ENCODE peak calls at places on chromosomes 16 and 17, in nine cellular contexts. X is tibial nerve, G is A549, R is lower leg skin, L is NB4, H is Peyer's patch, S is prostate gland, J is erythroblast, U is GM12891. B is an unnamed sample.

GRCh38 chr17:64698725-64699124 is 36.6 kb upstream of the SMURF2 start:
- DNase-seq in X (no peak), G (no peak), R (no peak), L (no peak), H (no peak), S (no peak), J (no peak), U (no peak), B (no peak)

GRCh38 chr17:33021731-33022408 is 30.2 kb downstream of the SPACA3 start:
- DNase-seq in X (no peak), G (no peak), R (no peak), L (no peak), H (no peak), S (no peak), J (no peak), U (no peak), B (no peak)

GRCh38 chr16:69938981-69939820 is 11.9 kb upstream of the CLEC18A start:
- DNase-seq in X (no peak), G (no peak), R (no peak), L (no peak), H (no peak), S (no peak), J (no peak), U (no peak), B (no peak)

GRCh38 chr17:38766341-38766740 is 13.8 kb downstream of the PSMB3 start:
- DNase-seq in X (no peak), G (no peak), R (no peak), L (no peak), H (no peak), S (no peak), J (no peak), U (no peak), B (no peak)

GRCh38 chr16:3520861-3521260 is 20.1 kb downstream of the CLUAP1 start:
- DNase-seq in X (no peak), G (no peak), R (peak), L (no peak), H (no peak), S (no peak), J (no peak), U (no peak), B (no peak)

GRCh38 chr17:4304417-4305027 is 40.7 kb upstream of the ANKFY1 start:
- DNase-seq in X (peak), G (peak), R (no peak), L (peak), H (no peak), S (peak), J (peak), U (no peak), B (peak)

GRCh38 chr16:9123871-9124270 is 32.4 kb downstream of the HAPSTR1 start:
- DNase-seq in X (no peak), G (peak), R (peak), L (peak), H (peak), S (peak), J (no peak), U (no peak), B (peak)

GRCh38 chr17:30506423-30506822 is 29.2 kb downstream of the GOSR1 start:
- DNase-seq in X (no peak), G (no peak), R (no peak), L (no peak), H (no peak), S (no peak), J (no peak), U (no peak), B (no peak)

GRCh38 chr17:30241051-30241450 is 5.6 kb upstream of the SLC6A4 start:
- DNase-seq in X (no peak), G (no peak), R (peak), L (no peak), H (no peak), S (no peak), J (no peak), U (no peak), B (no peak)

GRCh38 chr17:62732125-62732524 is 76.0 kb downstream of the MARCHF10 start:
- DNase-seq in X (no peak), G (no peak), R (no peak), L (no peak), H (no peak), S (no peak), J (no peak), U (no peak), B (no peak)

GRCh38 chr17:45429338-45430005 is 3.2 kb downstream of the ARHGAP27 start:
- DNase-seq in X (no peak), G (no peak), R (no peak), L (no peak), H (peak), S (no peak), J (no peak), U (no peak), B (no peak)

GRCh38 chr16:54061454-54061853 is 225.1 kb downstream of the IRX3 start:
- DNase-seq in X (no peak), G (no peak), R (no peak), L (no peak), H (no peak), S (no peak), J (no peak), U (no peak), B (no peak)

GRCh38 chr17:27762527-27763305 is 37.6 kb downstream of the NOS2 start:
- DNase-seq in X (no peak), G (no peak), R (peak), L (peak), H (no peak), S (no peak), J (peak), U (no peak), B (no peak)

GRCh38 chr17:82396601-82397435 is 21.3 kb upstream of the HEXD start:
- DNase-seq in X (peak), G (no peak), R (no peak), L (peak), H (no peak), S (no peak), J (no peak), U (no peak), B (no peak)

GRCh38 chr17:53142890-53143289 is 679.8 kb upstream of the KIF2B start:
- DNase-seq in X (no peak), G (no peak), R (no peak), L (peak), H (no peak), S (no peak), J (no peak), U (no peak), B (no peak)

GRCh38 chr17:21177401-21177800 is 36.6 kb downstream of the TMEM11 start:
- DNase-seq in X (no peak), G (no peak), R (peak), L (no peak), H (no peak), S (no peak), J (no peak), U (no peak), B (no peak)

GRCh38 chr17:73532441-73532901 is 111.8 kb downstream of the SDK2 start:
- DNase-seq in X (no peak), G (no peak), R (no peak), L (no peak), H (no peak), S (no peak), J (no peak), U (no peak), B (no peak)

GRCh38 chr17:39000021-39000601 is 32.9 kb upstream of the FBXO47 start:
- DNase-seq in X (no peak), G (no peak), R (no peak), L (no peak), H (no peak), S (no peak), J (no peak), U (no peak), B (no peak)

GRCh38 chr17:14214271-14214670 is 22.4 kb downstream of the CDRT15 start:
- DNase-seq in X (no peak), G (no peak), R (no peak), L (peak), H (no peak), S (no peak), J (no peak), U (no peak), B (no peak)

GRCh38 chr16:28543072-28543471 is 4.3 kb upstream of the NUPR1 start:
- DNase-seq in X (peak), G (no peak), R (no peak), L (peak), H (peak), S (peak), J (no peak), U (peak), B (peak)

GRCh38 chr17:74245145-74245817 is 28.8 kb upstream of the DNAI2 start:
- DNase-seq in X (no peak), G (no peak), R (no peak), L (no peak), H (no peak), S (no peak), J (no peak), U (no peak), B (no peak)

GRCh38 chr16:6341993-6342392 is 990.7 kb upstream of the RBFOX1 start:
- DNase-seq in X (no peak), G (no peak), R (no peak), L (no peak), H (no peak), S (no peak), J (no peak), U (no peak), B (no peak)

DNA sequence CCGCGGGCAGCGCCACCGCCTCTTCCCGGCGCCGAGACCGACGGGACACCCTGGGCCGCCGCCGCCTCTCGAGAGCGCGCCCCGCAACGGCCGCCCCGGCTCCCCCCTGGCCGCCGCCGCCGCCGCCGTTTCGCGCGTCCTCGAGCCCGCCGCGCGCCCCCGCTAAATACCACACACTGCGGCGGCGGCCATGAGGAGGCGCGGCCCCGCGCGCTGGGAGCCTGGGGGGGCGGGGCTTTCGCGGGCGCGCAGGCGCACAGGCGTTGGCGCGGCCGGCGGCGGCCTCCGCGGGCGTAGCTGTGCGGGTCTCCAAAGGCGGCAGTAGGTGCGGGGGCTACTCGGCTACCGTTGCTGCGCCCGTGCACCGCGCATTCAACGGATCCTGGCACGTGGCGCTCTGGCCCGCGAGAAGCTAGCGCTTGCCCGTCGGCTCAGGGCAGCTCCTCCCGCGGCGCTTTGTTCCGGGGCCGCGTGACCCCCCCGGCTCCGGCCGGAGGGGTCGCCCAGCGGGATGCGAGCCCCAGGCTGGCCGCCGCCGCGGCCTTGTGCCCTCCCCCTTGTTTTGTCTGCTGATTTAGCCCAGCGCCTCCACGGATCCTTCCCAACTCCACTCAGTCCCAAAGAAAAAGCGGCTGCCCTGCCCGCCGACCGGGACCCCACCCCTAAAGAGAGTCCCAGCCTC is at the start of gene SIAH1:
- DNase-seq in X (peak), G (peak), R (peak), L (peak), H (peak), S (peak), J (peak), U (peak), B (peak)
- TF ChIP-seq POLR2A in X (peak), G (peak), R (no peak), L (peak), H (peak), S (peak), J (peak), U (peak), B (peak)

GRCh38 chr16:67967956-67968439 is 439 bp downstream of the SLC12A4 start:
- DNase-seq in X (no peak), G (peak), R (no peak), L (peak), H (no peak), S (no peak), J (peak), U (peak), B (peak)

GRCh38 chr16:67967183-67967955 is 1.1 kb downstream of the SLC12A4 start:
- DNase-seq in X (no peak), G (no peak), R (no peak), L (no peak), H (no peak), S (no peak), J (peak), U (no peak), B (no peak)

GRCh38 chr16:67969286-67970039 is 1.0 kb upstream of the SLC12A4 start:
- DNase-seq in X (no peak), G (no peak), R (no peak), L (no peak), H (no peak), S (no peak), J (peak), U (peak), B (no peak)

GRCh38 chr16:67966549-67967182 is 1.8 kb downstream of the SLC12A4 start:
- DNase-seq in X (no peak), G (no peak), R (no peak), L (peak), H (no peak), S (no peak), J (no peak), U (no peak), B (no peak)

DNA sequence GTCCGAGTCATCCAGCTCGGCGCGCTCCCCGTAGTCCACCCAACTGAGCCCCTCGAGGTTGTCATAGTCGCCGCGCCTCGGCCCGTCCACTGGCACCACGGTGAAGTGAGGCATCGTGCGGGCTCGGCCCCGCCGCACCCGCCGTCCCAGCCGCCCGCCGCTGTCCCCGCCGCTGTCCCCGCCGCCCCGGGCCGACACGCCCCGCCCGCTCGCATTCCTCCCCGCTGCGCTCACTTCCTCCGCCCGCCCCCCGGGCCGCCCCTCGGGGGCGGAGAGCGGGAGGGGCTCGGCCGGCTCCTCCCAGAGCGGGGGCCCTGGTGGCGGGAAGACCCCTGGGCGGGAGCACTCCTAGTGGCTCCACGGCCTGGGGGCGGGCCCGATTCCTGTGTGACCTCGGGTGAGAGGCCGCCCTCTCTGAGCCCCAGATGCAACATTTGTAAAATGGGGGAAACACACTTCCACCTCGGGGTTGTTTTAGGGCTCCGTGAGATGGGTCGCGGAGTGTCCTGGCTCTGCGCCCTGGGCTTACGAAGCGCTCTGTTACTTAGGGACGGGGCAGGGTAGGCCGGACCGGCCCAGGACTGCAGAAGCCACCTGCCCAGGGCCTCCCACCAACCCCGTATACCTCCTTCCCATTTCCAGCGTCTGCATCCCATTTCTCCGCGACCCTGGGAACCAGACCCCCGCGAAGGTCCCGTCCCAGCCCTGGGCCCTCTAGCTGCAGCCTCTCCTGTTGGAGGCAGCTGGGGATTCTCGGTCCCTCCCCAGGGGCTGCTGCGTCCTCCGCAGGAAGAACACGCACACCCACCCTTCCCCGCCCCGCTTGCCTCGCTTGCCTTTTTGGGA is at the start of gene SLC12A4:
- DNase-seq in X (peak), G (peak), R (peak), L (peak), H (peak), S (peak), J (peak), U (peak), B (peak)
- TF ChIP-seq POLR2A in X (peak), G (peak), R (peak), L (peak), H (peak), S (peak), J (peak), U (peak), B (peak)

GRCh38 chr17:68205251-68205807 is 42.5 kb upstream of the AMZ2 start:
- DNase-seq in X (peak), G (peak), R (peak), L (peak), H (peak), S (peak), J (peak), U (peak), B (peak)

GRCh38 chr17:68204736-68205135 is 43.1 kb upstream of the AMZ2 start:
- DNase-seq in X (no peak), G (peak), R (peak), L (no peak), H (no peak), S (no peak), J (no peak), U (no peak), B (no peak)

GRCh38 chr17:68210570-68210969 is 37.3 kb upstream of the AMZ2 start:
- DNase-seq in X (no peak), G (no peak), R (peak), L (no peak), H (no peak), S (no peak), J (no peak), U (no peak), B (no peak)

GRCh38 chr17:68207651-68208253 is 40.1 kb upstream of the AMZ2 start:
- DNase-seq in X (peak), G (no peak), R (peak), L (no peak), H (no peak), S (peak), J (no peak), U (no peak), B (no peak)
- TF ChIP-seq POLR2A in X (no peak), G (no peak), R (no peak), L (no peak), H (no peak), S (no peak), J (no peak), U (no peak), B (no peak)

DNA sequence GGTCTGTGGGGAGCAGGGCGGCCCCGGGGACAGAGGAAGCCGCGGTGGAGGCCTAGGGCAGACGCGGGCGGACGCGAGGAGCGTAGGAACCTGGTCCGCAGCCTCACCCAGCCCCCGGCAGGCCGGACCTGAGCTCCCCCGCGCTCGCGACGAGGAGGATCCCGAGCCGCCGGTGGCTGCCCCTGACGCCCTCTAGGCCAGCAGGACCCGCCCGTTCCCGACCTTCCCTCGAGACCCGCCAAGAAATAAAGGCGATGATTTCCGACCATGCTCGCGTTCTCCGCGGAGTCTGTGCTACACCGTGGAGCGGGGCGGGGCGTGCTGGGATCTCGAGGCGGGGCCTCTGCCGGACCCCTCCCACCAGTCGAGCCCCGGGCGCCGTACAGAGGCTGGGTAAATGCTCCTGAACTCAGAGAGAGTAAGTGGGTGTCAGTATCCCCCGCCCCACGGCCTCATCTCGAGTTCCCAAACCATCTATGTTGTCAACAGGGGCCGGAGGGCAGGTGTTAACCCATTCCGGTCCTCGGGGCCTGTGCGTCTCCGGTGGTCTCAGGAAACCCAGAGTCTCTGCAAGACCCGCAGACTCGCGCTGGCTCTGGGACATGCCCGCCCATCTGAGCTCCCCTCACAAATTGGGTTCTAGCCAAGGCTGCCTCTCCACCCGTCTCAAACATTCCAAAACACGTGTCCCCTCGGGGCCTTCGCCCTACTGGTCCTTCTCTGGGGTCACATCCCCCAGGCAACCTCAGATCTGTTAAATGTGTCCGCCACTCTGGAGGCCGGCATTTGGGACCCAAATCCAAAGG is 13.7 kb downstream of the SYCE1L start:
- DNase-seq in X (no peak), G (peak), R (peak), L (peak), H (peak), S (peak), J (peak), U (peak), B (peak)
- TF ChIP-seq POLR2A in X (peak), G (peak), R (no peak), L (no peak), H (peak), S (peak), J (no peak), U (no peak), B (no peak)

GRCh38 chr17:37713028-37713431 is 31.8 kb downstream of the HNF1B start:
- DNase-seq in X (no peak), G (no peak), R (no peak), L (no peak), H (no peak), S (no peak), J (no peak), U (no peak), B (no peak)
- TF ChIP-seq POLR2A in X (no peak), G (no peak), R (no peak), L (no peak), H (no peak), S (no peak), J (no peak), U (no peak), B (no peak)

DNA sequence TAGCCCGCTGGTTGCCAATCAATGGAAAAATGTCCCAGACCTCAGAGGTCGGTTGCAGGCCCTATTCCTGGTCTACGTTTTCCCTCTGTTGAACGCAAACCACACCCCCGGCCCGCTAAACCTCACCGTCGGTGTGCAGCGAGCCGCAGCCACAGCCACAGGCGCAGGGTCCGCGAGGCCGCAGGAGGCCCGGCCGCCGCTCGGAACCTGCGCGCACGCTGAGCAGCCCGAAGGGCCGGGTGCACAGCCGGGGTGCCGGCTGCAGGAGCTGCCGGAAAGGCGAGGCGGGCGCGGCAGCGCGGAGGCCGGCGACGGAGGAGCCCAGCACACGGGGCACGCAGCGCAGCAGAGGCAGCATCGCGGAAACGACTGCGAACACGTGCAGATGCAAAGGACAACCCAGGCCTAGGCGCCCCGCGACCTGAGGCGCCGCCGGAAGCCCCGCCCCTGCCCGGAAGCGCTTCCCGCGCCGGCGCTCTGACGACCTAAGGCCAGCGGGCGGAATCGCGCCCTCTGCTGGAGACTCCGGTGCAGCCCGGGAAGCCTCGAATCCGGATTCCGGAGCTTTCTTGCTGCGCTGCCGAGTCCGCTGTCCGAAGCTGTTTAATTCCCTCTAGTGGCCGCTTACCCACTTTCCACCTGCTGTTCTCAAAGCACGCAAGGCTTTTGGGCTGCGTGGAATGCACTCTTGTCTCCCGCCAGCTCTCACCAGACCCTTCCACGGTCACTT is at the start of gene C1QBP:
- DNase-seq in X (peak), G (peak), R (peak), L (peak), H (peak), S (peak), J (peak), U (peak), B (peak)
- TF ChIP-seq POLR2A in X (peak), G (peak), R (no peak), L (peak), H (no peak), S (no peak), J (peak), U (peak), B (peak)

GRCh38 chr16:82967424-82967823 is 340.7 kb downstream of the CDH13 start:
- DNase-seq in X (no peak), G (no peak), R (no peak), L (no peak), H (no peak), S (no peak), J (no peak), U (no peak), B (no peak)
- TF ChIP-seq POLR2A in X (no peak), G (no peak), R (no peak), L (no peak), H (no peak), S (no peak), J (no peak), U (no peak), B (no peak)

B was measured in transverse colon.